ENCODE peak calls at places on chromosomes 12 and 14, in ten cellular contexts. W is heart right ventricle; K is lower lobe of right lung; D is IMR-90; M is brain microvascular endothelial cell; V is ascending aorta; G is CD4-positive, CD25-positive, alpha-beta regulatory T cell; C is colonic mucosa; X is HL-60; Z is GM23248. R is an unnamed sample.

GRCh38 chr12:40015360-40015759 is 90.5 kb downstream of the SLC2A13 start:
- DNase-seq in W (no peak), K (no peak), D (no peak), M (no peak), V (no peak), G (no peak), C (no peak), X (no peak), Z (peak; percentile 33), R (no peak)

GRCh38 chr12:57368349-57369095 is 62.3 kb downstream of the R3HDM2 start:
- DNase-seq in W (no peak), K (no peak), D (peak; percentile 4), M (no peak), V (no peak), G (no peak), C (peak; percentile 51), X (no peak), Z (peak; percentile 17), R (no peak)

GRCh38 chr14:97164014-97164413 is 366.8 kb downstream of the VRK1 start:
- DNase-seq in W (no peak), K (no peak), D (no peak), M (no peak), V (no peak), G (no peak), C (no peak), X (no peak), Z (peak; percentile 2), R (no peak)

GRCh38 chr14:73599494-73599893 is 7.8 kb downstream of the ACOT4 start:
- DNase-seq in W (no peak), K (no peak), D (no peak), M (no peak), V (no peak), G (no peak), C (peak; percentile 23), X (no peak), Z (no peak), R (no peak)

GRCh38 chr12:124919646-124920352 is 5.3 kb upstream of the UBC start:
- DNase-seq in W (no peak), K (no peak), D (peak; percentile 38), M (no peak), V (no peak), G (peak; percentile 85), C (no peak), X (no peak), Z (peak; percentile 81), R (no peak)

GRCh38 chr14:93462479-93462878 is 31.7 kb downstream of the UNC79 start:
- DNase-seq in W (no peak), K (no peak), D (no peak), M (no peak), V (no peak), G (no peak), C (no peak), X (no peak), Z (no peak), R (no peak)

GRCh38 chr14:35374273-35374681 is 30.3 kb downstream of the NFKBIA start:
- DNase-seq in W (no peak), K (peak; percentile 71), D (peak; percentile 98), M (peak; percentile 88), V (no peak), G (no peak), C (peak; percentile 45), X (peak; percentile 76), Z (peak; percentile 98), R (peak; percentile 88)

GRCh38 chr14:75906680-75907280 is 75.0 kb downstream of the TGFB3 start:
- DNase-seq in W (peak; percentile 25), K (no peak), D (peak; percentile 70), M (peak; percentile 48), V (no peak), G (peak; percentile 73), C (peak; percentile 78), X (peak; percentile 21), Z (peak; percentile 80), R (peak; percentile 36)

GRCh38 chr12:31479516-31480210 is 111.3 kb downstream of the DENND5B start:
- DNase-seq in W (no peak), K (no peak), D (no peak), M (no peak), V (no peak), G (no peak), C (no peak), X (no peak), Z (no peak), R (no peak)

GRCh38 chr12:40158592-40159111 is 52.8 kb upstream of the SLC2A13 start:
- DNase-seq in W (no peak), K (no peak), D (no peak), M (no peak), V (no peak), G (no peak), C (no peak), X (peak; percentile 69), Z (no peak), R (no peak)

GRCh38 chr12:1533205-1533601 is 61.2 kb downstream of the FBXL14 start:
- DNase-seq in W (no peak), K (no peak), D (no peak), M (no peak), V (no peak), G (peak; percentile 46), C (no peak), X (peak; percentile 21), Z (peak; percentile 64), R (no peak)
- H3K4me3 ChIP-seq in W (peak overlapping the region; percentile 10), K (peak overlapping the region; percentile 19), D (no peak overlapping the region), M (no peak overlapping the region), V (no peak overlapping the region), G (peak overlapping the region; percentile 66), C (no peak overlapping the region), X (no peak overlapping the region), Z (peak overlapping the region; percentile 86), R (no peak overlapping the region)

DNA sequence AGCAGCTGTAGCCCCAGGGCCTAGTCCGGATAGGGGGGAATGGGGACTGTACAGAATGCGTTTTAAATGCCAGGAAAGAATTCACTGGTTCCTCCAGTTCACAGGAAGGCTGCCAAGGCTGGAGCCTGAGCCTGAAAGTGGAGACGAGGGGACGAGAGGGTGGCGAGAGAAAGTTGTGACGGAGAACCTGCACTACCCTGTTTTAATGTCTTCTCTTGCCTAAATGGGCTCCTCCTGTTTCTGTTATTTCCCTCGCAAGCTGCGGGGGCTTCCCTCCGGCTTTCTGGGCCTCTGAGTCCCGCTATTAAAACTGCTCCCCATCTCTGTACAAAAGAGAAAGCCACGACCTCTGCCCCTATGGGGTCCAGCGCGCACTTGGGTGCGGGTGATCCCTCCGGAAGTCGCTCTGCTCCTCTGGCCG is 4.5 kb downstream of the C1QL4 start:
- DNase-seq in W (no peak), K (no peak), D (no peak), M (no peak), V (no peak), G (no peak), C (no peak), X (no peak), Z (no peak), R (no peak)
- H3K27ac ChIP-seq in W (no peak overlapping the region), K (no peak overlapping the region), D (no peak overlapping the region), M (no peak overlapping the region), V (no peak overlapping the region), G (no peak overlapping the region), C (no peak overlapping the region), X (no peak overlapping the region), Z (no peak overlapping the region), R (no peak overlapping the region)

GRCh38 chr12:116002890-116003536 is 274.5 kb downstream of the MED13L start:
- DNase-seq in W (no peak), K (no peak), D (peak; percentile 8), M (no peak), V (no peak), G (no peak), C (no peak), X (no peak), Z (peak; percentile 38), R (no peak)
- H3K4me3 ChIP-seq in W (no peak overlapping the region), K (no peak overlapping the region), D (no peak overlapping the region), M (no peak overlapping the region), V (no peak overlapping the region), G (no peak overlapping the region), C (no peak overlapping the region), X (no peak overlapping the region), Z (no peak overlapping the region), R (no peak overlapping the region)

GRCh38 chr14:50059773-50060629 is 56.4 kb downstream of the VCPKMT start:
- DNase-seq in W (no peak), K (no peak), D (no peak), M (no peak), V (no peak), G (no peak), C (peak; percentile 47), X (no peak), Z (no peak), R (no peak)

GRCh38 chr14:50063876-50064420 is 52.4 kb downstream of the VCPKMT start:
- DNase-seq in W (no peak), K (no peak), D (no peak), M (no peak), V (no peak), G (no peak), C (peak; percentile 19), X (no peak), Z (no peak), R (no peak)

GRCh38 chr14:50062438-50063039 is 53.8 kb downstream of the VCPKMT start:
- DNase-seq in W (no peak), K (no peak), D (peak; percentile 83), M (peak; percentile 75), V (no peak), G (peak; percentile 97), C (peak; percentile 78), X (no peak), Z (peak; percentile 60), R (no peak)

GRCh38 chr14:50061664-50062437 is 54.5 kb downstream of the VCPKMT start:
- DNase-seq in W (no peak), K (no peak), D (peak; percentile 56), M (no peak), V (no peak), G (peak; percentile 95), C (peak; percentile 77), X (peak; percentile 88), Z (peak; percentile 28), R (no peak)

GRCh38 chr14:50060871-50061663 is 55.3 kb downstream of the VCPKMT start:
- DNase-seq in W (no peak), K (no peak), D (peak; percentile 95), M (peak; percentile 93), V (peak; percentile 59), G (peak; percentile 72), C (peak; percentile 48), X (peak; percentile 73), Z (peak; percentile 94), R (peak; percentile 76)
- H3K27ac ChIP-seq in W (peak overlapping the region; percentile 49), K (peak overlapping the region; percentile 83), D (peak overlapping the region; percentile 92), M (peak overlapping the region; percentile 91), V (peak overlapping the region; percentile 82), G (peak overlapping the region; percentile 93), C (peak overlapping the region; percentile 76), X (peak overlapping the region; percentile 29), Z (peak overlapping the region; percentile 91), R (peak overlapping the region; percentile 99)